ENCODE peak calls at places on chromosomes 6 and 20, in four cellular contexts. K is GM12878, C is GM12891, Z is K562. B is an unnamed sample.

GRCh38 chr6:149964243-149965190 is 774 bp downstream of the ULBP1 start:
- DNase-seq in K (no peak), C (peak), Z (no peak), B (no peak)

GRCh38 chr6:32982084-32982701 is 13.8 kb downstream of the BRD2 start:
- DNase-seq in C (no peak), Z (no peak), K (no peak), B (no peak)

GRCh38 chr6:52426667-52427066 is 6.5 kb downstream of the EFHC1 start:
- DNase-seq in K (no peak), Z (no peak), C (no peak), B (no peak)

GRCh38 chr6:4316867-4317400 is 181.6 kb upstream of the ECI2 start:
- DNase-seq in Z (no peak), C (no peak), K (no peak), B (peak)

GRCh38 chr20:35171753-35172433 is at the start of gene PROCR:
- DNase-seq in Z (peak), K (no peak), C (no peak), B (peak)

GRCh38 chr6:113361014-113361645 is 496.0 kb upstream of the MARCKS start:
- DNase-seq in C (no peak), K (no peak), Z (no peak), B (no peak)

GRCh38 chr6:148451690-148452089 is 109.1 kb downstream of the SASH1 start:
- DNase-seq in C (no peak), K (no peak), Z (no peak), B (no peak)

GRCh38 chr6:25013249-25013648 is 77.5 kb upstream of the RIPOR2 start:
- DNase-seq in C (no peak), K (no peak), Z (peak), B (no peak)

GRCh38 chr6:18501313-18502013 is 114.3 kb downstream of the RNF144B start:
- DNase-seq in K (no peak), C (no peak), Z (no peak), B (no peak)

GRCh38 chr6:125529061-125529460 is 220.4 kb upstream of the HEY2 start:
- DNase-seq in Z (no peak), C (no peak), K (no peak), B (no peak)

GRCh38 chr20:41364236-41364855 is 2.3 kb downstream of the EMILIN3 start:
- DNase-seq in Z (no peak), K (no peak), C (no peak), B (no peak)

GRCh38 chr6:100230976-100231316 is 233.8 kb downstream of the SIM1 start:
- DNase-seq in C (no peak), Z (no peak), K (no peak), B (no peak)

GRCh38 chr6:43817192-43817591 is 47.2 kb downstream of the VEGFA start:
- DNase-seq in Z (peak), C (no peak), K (no peak), B (no peak)

GRCh38 chr6:121430514-121431460 is 4.7 kb upstream of the GJA1 start:
- DNase-seq in K (no peak), Z (no peak), C (no peak), B (no peak)

GRCh38 chr6:107330190-107330589 is 129.2 kb downstream of the PDSS2 start:
- DNase-seq in Z (no peak), C (peak), K (peak), B (no peak)

GRCh38 chr20:58987790-58988564 is 6.9 kb downstream of the NELFCD start:
- DNase-seq in Z (no peak), K (no peak), C (no peak), B (no peak)

GRCh38 chr20:59242714-59243626 is 57.4 kb upstream of the EDN3 start:
- DNase-seq in C (no peak), K (no peak), Z (no peak), B (peak)

GRCh38 chr6:54970337-54970736 is 123.8 kb downstream of the FAM83B start:
- DNase-seq in C (no peak), K (no peak), Z (no peak), B (no peak)

GRCh38 chr6:7991992-7992815 is 72.0 kb downstream of the BLOC1S5 start:
- DNase-seq in Z (peak), K (peak), C (peak), B (no peak)

GRCh38 chr6:116405147-116405546 is 34.4 kb downstream of the DSE start:
- DNase-seq in Z (no peak), C (no peak), K (peak), B (no peak)

GRCh38 chr20:52235129-52235528 is 43.5 kb upstream of the ZFP64 start:
- DNase-seq in C (no peak), Z (no peak), K (no peak), B (no peak)

GRCh38 chr20:53291548-53291947 is 302.1 kb downstream of the ZNF217 start:
- DNase-seq in Z (peak), K (no peak), C (no peak), B (no peak)

GRCh38 chr6:170051229-170052172 is 239.4 kb downstream of the DLL1 start:
- DNase-seq in K (no peak), Z (no peak), C (no peak), B (no peak)

GRCh38 chr20:53844259-53844658 is 226.1 kb downstream of the BCAS1 start:
- DNase-seq in Z (no peak), C (no peak), K (no peak), B (peak)

GRCh38 chr6:125063307-125063706 is 90.3 kb upstream of the TPD52L1 start:
- DNase-seq in K (no peak), C (no peak), Z (no peak), B (no peak)

DNA sequence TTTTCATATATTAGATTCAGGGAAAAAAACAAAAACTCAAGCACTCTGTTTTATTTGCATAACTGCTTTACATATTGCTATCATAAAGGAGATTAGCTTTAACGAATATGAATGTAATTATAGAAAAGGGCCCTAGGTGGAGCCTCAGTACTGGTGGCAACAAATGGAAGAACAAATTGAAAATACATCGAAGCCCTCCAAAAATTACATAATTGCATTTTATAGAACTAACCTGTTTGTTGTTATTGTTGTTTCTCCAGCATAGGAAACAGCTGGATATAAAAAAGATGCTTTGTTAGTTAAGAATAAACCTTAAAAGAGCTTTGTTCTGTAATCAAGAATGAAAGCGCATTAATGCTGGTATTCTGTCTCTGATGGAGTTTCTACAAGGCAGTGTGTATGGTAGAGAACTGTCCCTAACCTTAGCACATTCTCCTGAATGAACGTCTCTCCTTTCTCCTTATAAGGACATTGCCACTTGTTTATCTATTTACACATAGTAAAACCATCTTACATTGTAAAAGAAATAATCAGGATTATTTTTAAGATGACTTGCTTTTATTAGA is 33.7 kb upstream of the LCA5 start:
- DNase-seq in Z (peak), C (no peak), K (no peak), B (no peak)
- TF ChIP-seq SPI1 in Z (no peak), C (no peak), K (no peak), B (no peak)

GRCh38 chr20:5156670-5157448 is 30.1 kb downstream of the CDS2 start:
- DNase-seq in C (no peak), Z (no peak), K (no peak), B (no peak)
- TF ChIP-seq SPI1 in C (no peak), Z (no peak), K (no peak), B (no peak)

GRCh38 chr6:70967049-70967448 is 10.2 kb upstream of the B3GAT2 start:
- DNase-seq in C (no peak), Z (no peak), K (no peak), B (no peak)
- TF ChIP-seq SPI1 in C (no peak), Z (no peak), K (no peak), B (no peak)

GRCh38 chr6:12363651-12364381 is 73.7 kb downstream of the EDN1 start:
- DNase-seq in Z (no peak), K (peak), C (no peak), B (peak)
- TF ChIP-seq SPI1 in Z (peak), K (peak), C (peak), B (peak)

GRCh38 chr20:40314278-40314677 is 374.8 kb downstream of the MAFB start:
- DNase-seq in K (no peak), Z (no peak), C (no peak), B (no peak)
- TF ChIP-seq SPI1 in K (no peak), Z (no peak), C (no peak), B (no peak)

GRCh38 chr6:16482702-16483314 is 244.4 kb downstream of the GMPR start:
- DNase-seq in K (no peak), C (no peak), Z (no peak), B (no peak)
- TF ChIP-seq SPI1 in K (no peak), C (no peak), Z (no peak), B (no peak)

GRCh38 chr6:82511546-82511945 is 147.9 kb downstream of the TPBG start:
- DNase-seq in K (no peak), C (no peak), Z (no peak), B (no peak)
- TF ChIP-seq SPI1 in K (no peak), C (no peak), Z (no peak), B (no peak)

GRCh38 chr6:6246539-6246938 is 73.9 kb downstream of the F13A1 start:
- DNase-seq in C (no peak), K (peak), Z (no peak), B (no peak)
- TF ChIP-seq SPI1 in C (no peak), K (no peak), Z (no peak), B (no peak)

GRCh38 chr6:88220493-88220892 is 54.3 kb upstream of the CNR1 start:
- DNase-seq in Z (peak), K (no peak), C (no peak), B (no peak)
- TF ChIP-seq SPI1 in Z (no peak), K (no peak), C (no peak), B (no peak)

B was measured in HL-60.